ENCODE peak calls at places on chromosomes 2 and 18, in eight cellular contexts. One of them, this sample, is unnamed.

GRCh38 chr2:234275515-234275914 is 221.4 kb downstream of the ARL4C start:
- DNase-seq in substantia nigra: no peak
- DNase-seq in astrocyte of the hippocampus: no peak
- DNase-seq in activated CD4-positive, alpha-beta T cell treated with anti-CD3 and anti-CD28 coated beads for 4 hours: no peak
- DNase-seq in stimulated activated CD4-positive, alpha-beta T cell treated with anti-CD3 and anti-CD28 coated beads, TNF-alpha, amount 100 ng/mL, for 1 hour: no peak
- DNase-seq in PC-9: no peak
- DNase-seq in H4: no peak
- DNase-seq in SK-MEL-5: no peak
- DNase-seq in this sample: no peak

GRCh38 chr2:235135990-235136561 is 184.3 kb downstream of the SH3BP4 start:
- DNase-seq in H4: peak
- DNase-seq in stimulated activated CD4-positive, alpha-beta T cell treated with anti-CD3 and anti-CD28 coated beads, TNF-alpha, amount 100 ng/mL, for 1 hour: no peak
- DNase-seq in astrocyte of the hippocampus: peak
- DNase-seq in activated CD4-positive, alpha-beta T cell treated with anti-CD3 and anti-CD28 coated beads for 4 hours: peak
- DNase-seq in substantia nigra: no peak
- DNase-seq in PC-9: peak
- DNase-seq in SK-MEL-5: peak
- DNase-seq in this sample: peak

GRCh38 chr2:237558918-237559645 is 7.3 kb upstream of the PRLH start:
- DNase-seq in substantia nigra: no peak
- DNase-seq in activated CD4-positive, alpha-beta T cell treated with anti-CD3 and anti-CD28 coated beads for 4 hours: no peak
- DNase-seq in H4: no peak
- DNase-seq in astrocyte of the hippocampus: peak
- DNase-seq in PC-9: no peak
- DNase-seq in SK-MEL-5: peak
- DNase-seq in stimulated activated CD4-positive, alpha-beta T cell treated with anti-CD3 and anti-CD28 coated beads, TNF-alpha, amount 100 ng/mL, for 1 hour: no peak
- DNase-seq in this sample: no peak

GRCh38 chr2:191710411-191710900 is 32.5 kb downstream of the NABP1 start:
- DNase-seq in H4: peak
- DNase-seq in stimulated activated CD4-positive, alpha-beta T cell treated with anti-CD3 and anti-CD28 coated beads, TNF-alpha, amount 100 ng/mL, for 1 hour: no peak
- DNase-seq in substantia nigra: no peak
- DNase-seq in activated CD4-positive, alpha-beta T cell treated with anti-CD3 and anti-CD28 coated beads for 4 hours: no peak
- DNase-seq in astrocyte of the hippocampus: peak
- DNase-seq in SK-MEL-5: no peak
- DNase-seq in PC-9: no peak
- DNase-seq in this sample: no peak

GRCh38 chr2:239192456-239192855 is 208.4 kb downstream of the HDAC4 start:
- DNase-seq in activated CD4-positive, alpha-beta T cell treated with anti-CD3 and anti-CD28 coated beads for 4 hours: no peak
- DNase-seq in substantia nigra: no peak
- DNase-seq in PC-9: no peak
- DNase-seq in astrocyte of the hippocampus: no peak
- DNase-seq in stimulated activated CD4-positive, alpha-beta T cell treated with anti-CD3 and anti-CD28 coated beads, TNF-alpha, amount 100 ng/mL, for 1 hour: no peak
- DNase-seq in H4: no peak
- DNase-seq in SK-MEL-5: no peak
- DNase-seq in this sample: no peak

GRCh38 chr18:8029061-8029460 is 461.9 kb downstream of the PTPRM start:
- DNase-seq in SK-MEL-5: no peak
- DNase-seq in substantia nigra: no peak
- DNase-seq in stimulated activated CD4-positive, alpha-beta T cell treated with anti-CD3 and anti-CD28 coated beads, TNF-alpha, amount 100 ng/mL, for 1 hour: no peak
- DNase-seq in astrocyte of the hippocampus: no peak
- DNase-seq in H4: no peak
- DNase-seq in PC-9: no peak
- DNase-seq in activated CD4-positive, alpha-beta T cell treated with anti-CD3 and anti-CD28 coated beads for 4 hours: no peak
- DNase-seq in this sample: no peak

GRCh38 chr2:240557101-240557751 is 562 bp downstream of the ANKMY1 start:
- DNase-seq in stimulated activated CD4-positive, alpha-beta T cell treated with anti-CD3 and anti-CD28 coated beads, TNF-alpha, amount 100 ng/mL, for 1 hour: no peak
- DNase-seq in SK-MEL-5: no peak
- DNase-seq in PC-9: no peak
- DNase-seq in substantia nigra: no peak
- DNase-seq in H4: no peak
- DNase-seq in astrocyte of the hippocampus: peak
- DNase-seq in activated CD4-positive, alpha-beta T cell treated with anti-CD3 and anti-CD28 coated beads for 4 hours: no peak
- DNase-seq in this sample: no peak

GRCh38 chr2:32623311-32623706 is 4.5 kb upstream of the TTC27 start:
- DNase-seq in H4: no peak
- DNase-seq in activated CD4-positive, alpha-beta T cell treated with anti-CD3 and anti-CD28 coated beads for 4 hours: no peak
- DNase-seq in SK-MEL-5: no peak
- DNase-seq in substantia nigra: no peak
- DNase-seq in stimulated activated CD4-positive, alpha-beta T cell treated with anti-CD3 and anti-CD28 coated beads, TNF-alpha, amount 100 ng/mL, for 1 hour: no peak
- DNase-seq in PC-9: no peak
- DNase-seq in astrocyte of the hippocampus: no peak
- DNase-seq in this sample: no peak

GRCh38 chr2:9441556-9441955 is 18.1 kb downstream of the CPSF3 start:
- DNase-seq in substantia nigra: no peak
- DNase-seq in PC-9: no peak
- DNase-seq in H4: no peak
- DNase-seq in activated CD4-positive, alpha-beta T cell treated with anti-CD3 and anti-CD28 coated beads for 4 hours: no peak
- DNase-seq in stimulated activated CD4-positive, alpha-beta T cell treated with anti-CD3 and anti-CD28 coated beads, TNF-alpha, amount 100 ng/mL, for 1 hour: no peak
- DNase-seq in astrocyte of the hippocampus: peak
- DNase-seq in SK-MEL-5: no peak
- DNase-seq in this sample: no peak

GRCh38 chr2:68413466-68413865 is 48.4 kb downstream of the PLEK start:
- DNase-seq in SK-MEL-5: no peak
- DNase-seq in PC-9: no peak
- DNase-seq in substantia nigra: no peak
- DNase-seq in astrocyte of the hippocampus: no peak
- DNase-seq in stimulated activated CD4-positive, alpha-beta T cell treated with anti-CD3 and anti-CD28 coated beads, TNF-alpha, amount 100 ng/mL, for 1 hour: no peak
- DNase-seq in H4: no peak
- DNase-seq in activated CD4-positive, alpha-beta T cell treated with anti-CD3 and anti-CD28 coated beads for 4 hours: no peak
- DNase-seq in this sample: no peak

GRCh38 chr2:233422649-233423435 is 68.5 kb downstream of the DGKD start:
- DNase-seq in astrocyte of the hippocampus: no peak
- DNase-seq in H4: no peak
- DNase-seq in activated CD4-positive, alpha-beta T cell treated with anti-CD3 and anti-CD28 coated beads for 4 hours: no peak
- DNase-seq in PC-9: no peak
- DNase-seq in substantia nigra: no peak
- DNase-seq in SK-MEL-5: no peak
- DNase-seq in stimulated activated CD4-positive, alpha-beta T cell treated with anti-CD3 and anti-CD28 coated beads, TNF-alpha, amount 100 ng/mL, for 1 hour: no peak
- DNase-seq in this sample: no peak

GRCh38 chr2:180524458-180524857 is 455.9 kb upstream of the UBE2E3 start:
- DNase-seq in astrocyte of the hippocampus: no peak
- DNase-seq in PC-9: no peak
- DNase-seq in H4: no peak
- DNase-seq in substantia nigra: no peak
- DNase-seq in SK-MEL-5: no peak
- DNase-seq in activated CD4-positive, alpha-beta T cell treated with anti-CD3 and anti-CD28 coated beads for 4 hours: no peak
- DNase-seq in stimulated activated CD4-positive, alpha-beta T cell treated with anti-CD3 and anti-CD28 coated beads, TNF-alpha, amount 100 ng/mL, for 1 hour: no peak
- DNase-seq in this sample: no peak